ENCODE peak calls at places on chromosomes 6 and 20, in four cellular contexts. C is right lobe of liver, N is HCT116, J is body of pancreas. F is an unnamed sample. For H3K27me3, the result is how much of the 10 kb centered on the place peaks cover.

GRCh38 chr6:161132384-161132783 is 140.8 kb downstream of the MAP3K4 start:
- DNase-seq in C (no peak), N (no peak), J (no peak), F (no peak)

GRCh38 chr20:38050691-38051090 is 17.1 kb downstream of the RPRD1B start:
- DNase-seq in C (no peak), N (no peak), J (no peak), F (no peak)

GRCh38 chr20:29319725-29320124 is 1937.7 kb upstream of the DEFB115 start:
- DNase-seq in C (no peak), N (no peak), J (no peak), F (no peak)

GRCh38 chr6:31776563-31776960 is 566 bp downstream of the VWA7 start:
- DNase-seq in C (no peak), N (no peak), J (no peak), F (no peak)

GRCh38 chr6:155186052-155186658 is 77.7 kb upstream of the CLDN20 start:
- DNase-seq in C (no peak), N (no peak), J (no peak), F (no peak)

GRCh38 chr20:59787186-59787890 is 146.1 kb downstream of the SYCP2 start:
- DNase-seq in C (no peak), N (no peak), J (no peak), F (no peak)

GRCh38 chr6:160055378-160055777 is 66.2 kb upstream of the SLC22A1 start:
- DNase-seq in C (no peak), N (no peak), J (no peak), F (no peak)

GRCh38 chr20:10578607-10579006 is 95.2 kb downstream of the JAG1 start:
- DNase-seq in C (no peak), N (peak), J (no peak), F (no peak)

DNA sequence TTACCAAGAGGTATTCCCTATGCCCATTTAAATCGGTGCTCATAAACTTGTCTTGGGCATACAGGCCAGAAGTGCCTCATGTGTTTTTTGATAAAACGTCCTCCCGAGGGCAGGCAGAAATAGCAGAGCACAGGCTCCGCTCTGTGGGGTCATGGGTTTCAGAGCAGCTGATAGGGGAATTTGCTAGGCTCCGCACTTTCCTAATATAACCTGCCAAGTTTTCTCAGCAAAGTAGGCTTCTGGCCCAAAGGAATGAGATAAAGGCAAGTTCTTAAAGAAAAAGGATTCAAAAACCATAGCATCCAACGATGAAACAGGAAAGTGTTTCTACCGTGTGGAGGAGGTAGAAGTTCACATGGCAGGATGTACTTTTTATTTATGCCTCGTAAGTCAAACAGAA is 69.8 kb upstream of the RALGAPA2 start:
- DNase-seq in C (peak), N (no peak), J (no peak), F (no peak)
- H3K27me3 ChIP-seq in C (under half), N (under half), J (under half), F (under half)

GRCh38 chr20:6868864-6869263 is 101.4 kb downstream of the BMP2 start:
- DNase-seq in C (no peak), N (no peak), J (no peak), F (no peak)

GRCh38 chr20:6857929-6858328 is 90.4 kb downstream of the BMP2 start:
- DNase-seq in C (no peak), N (no peak), J (no peak), F (no peak)

GRCh38 chr20:6863355-6863754 is 95.9 kb downstream of the BMP2 start:
- DNase-seq in C (no peak), N (no peak), J (no peak), F (no peak)

GRCh38 chr20:6866741-6867140 is 99.3 kb downstream of the BMP2 start:
- DNase-seq in C (no peak), N (no peak), J (no peak), F (no peak)

GRCh38 chr20:6863798-6864201 is 96.3 kb downstream of the BMP2 start:
- DNase-seq in C (no peak), N (no peak), J (no peak), F (no peak)
- TF ChIP-seq POLR2A in C (no peak), N (no peak), J (no peak), F (no peak)

GRCh38 chr6:68951350-68951749 is 316.3 kb downstream of the ADGRB3 start:
- DNase-seq in C (no peak), N (no peak), J (no peak), F (no peak)
- TF ChIP-seq CTCF in C (no peak), N (no peak), J (no peak), F (no peak)

GRCh38 chr6:7745942-7746341 is 20.0 kb downstream of the BMP6 start:
- DNase-seq in C (no peak), N (no peak), J (no peak), F (no peak)
- H3K27me3 ChIP-seq in C (under half), N (under half), J (under half), F (under half)

GRCh38 chr6:28357036-28357435 is 7.3 kb downstream of the ZKSCAN3 start:
- DNase-seq in C (no peak), N (no peak), J (no peak), F (no peak)
- TF ChIP-seq POLR2A in C (no peak), N (no peak), J (no peak), F (no peak)

GRCh38 chr6:156416392-156416791 is 360.8 kb upstream of the ARID1B start:
- DNase-seq in C (no peak), N (no peak), J (no peak), F (no peak)
- TF ChIP-seq CTCF in C (no peak), N (no peak), J (no peak), F (no peak)

F was measured in Peyer's patch.